ENCODE peak calls at places on chromosomes 2 and 18, in nine cellular contexts. One of them, this sample, is unnamed.
A peak's percentile ranks its signal among the peaks of the same experiment; 100 is the strongest.

GRCh38 chr2:150729495-150729955 is 242.1 kb upstream of the RND3 start:
- DNase-seq in fibroblast of lung: no peak
- DNase-seq in astrocyte of the spinal cord: no peak
- DNase-seq in AG09309: no peak
- DNase-seq in WERI-Rb-1: no peak
- DNase-seq in B cell: no peak
- DNase-seq in bronchial epithelial cell: peak; percentile 50
- DNase-seq in neural crest cell: no peak
- DNase-seq in foreskin fibroblast: no peak
- DNase-seq in this sample: no peak

GRCh38 chr2:191878576-191879298 is 31.8 kb upstream of the CAVIN2 start:
- DNase-seq in fibroblast of lung: peak; percentile 92
- DNase-seq in astrocyte of the spinal cord: peak; percentile 86
- DNase-seq in AG09309: peak; percentile 84
- DNase-seq in WERI-Rb-1: no peak
- DNase-seq in B cell: no peak
- DNase-seq in bronchial epithelial cell: peak; percentile 85
- DNase-seq in neural crest cell: no peak
- DNase-seq in foreskin fibroblast: peak; percentile 67
- DNase-seq in this sample: no peak

GRCh38 chr2:43136011-43136799 is 90.2 kb downstream of the ZFP36L2 start:
- DNase-seq in fibroblast of lung: no peak
- DNase-seq in astrocyte of the spinal cord: no peak
- DNase-seq in AG09309: no peak
- DNase-seq in WERI-Rb-1: no peak
- DNase-seq in B cell: no peak
- DNase-seq in bronchial epithelial cell: no peak
- DNase-seq in neural crest cell: no peak
- DNase-seq in foreskin fibroblast: no peak
- DNase-seq in this sample: no peak

GRCh38 chr2:23426284-23426905 is 41.4 kb downstream of the KLHL29 start:
- DNase-seq in fibroblast of lung: peak; percentile 88
- DNase-seq in astrocyte of the spinal cord: peak; percentile 55
- DNase-seq in AG09309: no peak
- DNase-seq in WERI-Rb-1: no peak
- DNase-seq in B cell: no peak
- DNase-seq in bronchial epithelial cell: no peak
- DNase-seq in neural crest cell: no peak
- DNase-seq in foreskin fibroblast: peak; percentile 78
- DNase-seq in this sample: no peak

GRCh38 chr2:153871231-153872221 is at the start of gene GALNT13:
- DNase-seq in fibroblast of lung: peak; percentile 65
- DNase-seq in astrocyte of the spinal cord: peak; percentile 70
- DNase-seq in AG09309: no peak
- DNase-seq in WERI-Rb-1: peak; percentile 90
- DNase-seq in B cell: no peak
- DNase-seq in bronchial epithelial cell: peak; percentile 1
- DNase-seq in neural crest cell: peak; percentile 74
- DNase-seq in foreskin fibroblast: no peak
- DNase-seq in this sample: no peak

GRCh38 chr2:62222674-62223073 is 26.8 kb downstream of the B3GNT2 start:
- DNase-seq in fibroblast of lung: no peak
- DNase-seq in astrocyte of the spinal cord: no peak
- DNase-seq in AG09309: no peak
- DNase-seq in WERI-Rb-1: no peak
- DNase-seq in B cell: no peak
- DNase-seq in bronchial epithelial cell: no peak
- DNase-seq in neural crest cell: no peak
- DNase-seq in foreskin fibroblast: no peak
- DNase-seq in this sample: no peak

GRCh38 chr2:10688921-10689807 is 611 bp downstream of the NOL10 start:
- DNase-seq in fibroblast of lung: peak; percentile 6
- DNase-seq in astrocyte of the spinal cord: peak; percentile 4
- DNase-seq in AG09309: no peak
- DNase-seq in WERI-Rb-1: peak; percentile 18
- DNase-seq in B cell: no peak
- DNase-seq in bronchial epithelial cell: no peak
- DNase-seq in neural crest cell: peak; percentile 4
- DNase-seq in foreskin fibroblast: no peak
- DNase-seq in this sample: no peak

GRCh38 chr2:69200107-69200520 is 186.9 kb downstream of the GFPT1 start:
- DNase-seq in fibroblast of lung: peak; percentile 95
- DNase-seq in astrocyte of the spinal cord: peak; percentile 59
- DNase-seq in AG09309: peak; percentile 68
- DNase-seq in WERI-Rb-1: no peak
- DNase-seq in B cell: no peak
- DNase-seq in bronchial epithelial cell: no peak
- DNase-seq in neural crest cell: no peak
- DNase-seq in foreskin fibroblast: peak; percentile 97
- DNase-seq in this sample: no peak

DNA sequence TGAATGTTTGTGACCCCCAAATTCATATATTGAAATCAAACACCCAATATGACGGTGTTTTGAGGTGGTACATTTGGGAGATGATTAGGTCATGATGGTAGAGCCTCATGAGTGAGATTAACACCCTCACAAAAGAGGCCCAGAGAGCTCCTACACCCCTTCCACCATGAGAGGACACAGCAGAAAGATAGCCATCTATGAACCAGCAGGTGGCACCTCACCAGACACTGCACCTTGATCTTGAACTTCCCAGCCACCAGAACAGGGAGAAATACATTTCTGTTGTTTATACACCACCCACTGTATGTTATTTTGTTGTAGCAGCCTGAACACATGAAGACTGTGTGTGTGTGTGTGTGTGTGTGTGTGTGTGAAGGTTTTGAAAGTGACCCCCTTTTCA is 58.1 kb downstream of the ST3GAL5 start:
- DNase-seq in fibroblast of lung: no peak
- DNase-seq in astrocyte of the spinal cord: no peak
- DNase-seq in AG09309: no peak
- DNase-seq in WERI-Rb-1: no peak
- DNase-seq in B cell: no peak
- DNase-seq in bronchial epithelial cell: peak; percentile 17
- DNase-seq in neural crest cell: no peak
- DNase-seq in foreskin fibroblast: no peak
- DNase-seq in this sample: no peak
- TF ChIP-seq CTCF in fibroblast of lung: no peak
- TF ChIP-seq CTCF in astrocyte of the spinal cord: peak; percentile 13
- TF ChIP-seq CTCF in AG09309: peak; percentile 23
- TF ChIP-seq CTCF in WERI-Rb-1: peak; percentile 47
- TF ChIP-seq CTCF in B cell: no peak
- TF ChIP-seq CTCF in bronchial epithelial cell: peak; percentile 14
- TF ChIP-seq CTCF in neural crest cell: no peak
- TF ChIP-seq CTCF in foreskin fibroblast: no peak
- TF ChIP-seq CTCF in this sample: peak; percentile 17

DNA sequence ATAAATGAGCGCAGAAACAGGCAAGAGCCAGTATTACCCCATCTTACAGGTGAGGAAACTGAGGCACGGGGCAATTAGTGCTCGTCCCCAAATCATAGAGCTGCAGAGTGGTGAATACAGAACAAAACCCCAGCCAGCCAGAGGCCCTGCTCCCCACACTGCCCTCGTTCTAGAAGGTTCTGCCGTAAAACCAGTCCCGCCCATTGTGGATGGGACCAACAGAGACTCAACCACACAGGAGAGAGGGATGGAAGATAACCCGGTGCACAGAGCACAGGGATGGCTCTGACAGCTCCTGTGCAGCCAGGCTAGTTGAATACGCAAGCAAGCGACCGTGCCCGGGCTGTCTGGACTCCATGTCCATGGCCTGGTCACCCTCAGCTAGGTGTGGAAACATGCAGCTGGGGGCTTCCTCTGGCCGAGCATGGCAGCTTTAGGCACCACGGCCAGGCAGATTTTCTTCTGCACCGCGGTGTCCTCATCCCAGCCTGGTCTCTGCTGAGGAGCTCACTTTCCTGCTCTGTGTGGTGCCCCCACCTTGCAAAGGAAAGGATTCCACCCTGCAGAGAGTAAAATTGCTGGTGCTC is 146.4 kb downstream of the TPO start:
- DNase-seq in fibroblast of lung: no peak
- DNase-seq in astrocyte of the spinal cord: no peak
- DNase-seq in AG09309: no peak
- DNase-seq in WERI-Rb-1: no peak
- DNase-seq in B cell: no peak
- DNase-seq in bronchial epithelial cell: no peak
- DNase-seq in neural crest cell: no peak
- DNase-seq in foreskin fibroblast: no peak
- DNase-seq in this sample: no peak
- TF ChIP-seq CTCF in fibroblast of lung: no peak
- TF ChIP-seq CTCF in astrocyte of the spinal cord: no peak
- TF ChIP-seq CTCF in AG09309: no peak
- TF ChIP-seq CTCF in WERI-Rb-1: no peak
- TF ChIP-seq CTCF in B cell: no peak
- TF ChIP-seq CTCF in bronchial epithelial cell: no peak
- TF ChIP-seq CTCF in neural crest cell: no peak
- TF ChIP-seq CTCF in foreskin fibroblast: no peak
- TF ChIP-seq CTCF in this sample: no peak

DNA sequence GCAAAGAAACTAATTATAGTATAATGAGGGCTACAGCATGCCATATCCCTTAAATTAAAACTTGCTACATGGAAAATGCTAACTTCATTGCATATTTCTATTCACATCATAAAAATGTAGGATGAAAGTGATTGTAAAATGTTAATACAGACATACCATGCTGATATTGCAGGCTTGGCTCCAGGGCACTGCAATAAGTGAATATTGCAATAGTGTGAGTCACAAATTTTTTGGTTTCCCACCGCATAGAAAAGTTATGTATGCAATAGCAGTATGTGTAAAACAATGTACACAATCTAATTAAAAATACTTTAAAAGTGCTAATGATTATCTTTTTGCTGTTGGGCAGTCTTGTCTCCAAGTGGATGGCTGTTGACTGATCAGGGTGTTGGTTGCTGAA is 162.1 kb downstream of the CD8B2 start:
- DNase-seq in fibroblast of lung: no peak
- DNase-seq in astrocyte of the spinal cord: no peak
- DNase-seq in AG09309: no peak
- DNase-seq in WERI-Rb-1: no peak
- DNase-seq in B cell: no peak
- DNase-seq in bronchial epithelial cell: peak; percentile 7
- DNase-seq in neural crest cell: no peak
- DNase-seq in foreskin fibroblast: no peak
- DNase-seq in this sample: no peak
- TF ChIP-seq CTCF in fibroblast of lung: no peak
- TF ChIP-seq CTCF in astrocyte of the spinal cord: no peak
- TF ChIP-seq CTCF in AG09309: no peak
- TF ChIP-seq CTCF in WERI-Rb-1: no peak
- TF ChIP-seq CTCF in B cell: no peak
- TF ChIP-seq CTCF in bronchial epithelial cell: no peak
- TF ChIP-seq CTCF in neural crest cell: no peak
- TF ChIP-seq CTCF in foreskin fibroblast: no peak
- TF ChIP-seq CTCF in this sample: no peak

DNA sequence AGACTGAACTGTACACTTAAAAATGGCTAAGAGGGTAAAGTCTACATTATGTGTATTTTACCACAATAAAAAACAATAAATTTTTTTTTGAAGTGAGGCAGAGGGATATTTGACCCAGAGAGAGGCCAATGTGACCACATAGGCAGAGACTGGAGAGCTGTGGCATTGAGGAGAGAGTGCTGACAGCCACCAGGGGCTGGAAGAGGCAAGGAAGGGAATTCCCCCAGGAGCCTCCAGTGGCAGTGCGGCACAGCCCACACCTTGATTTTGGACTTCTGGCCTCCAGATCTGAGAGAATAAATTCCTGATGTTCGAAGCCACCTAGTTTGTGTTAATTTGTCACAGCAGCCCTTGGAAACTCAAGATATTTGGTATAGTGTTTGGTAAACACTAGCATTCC is 22.7 kb downstream of the ANKRD29 start:
- DNase-seq in fibroblast of lung: no peak
- DNase-seq in astrocyte of the spinal cord: no peak
- DNase-seq in AG09309: no peak
- DNase-seq in WERI-Rb-1: no peak
- DNase-seq in B cell: no peak
- DNase-seq in bronchial epithelial cell: no peak
- DNase-seq in neural crest cell: no peak
- DNase-seq in foreskin fibroblast: no peak
- DNase-seq in this sample: no peak
- TF ChIP-seq CTCF in fibroblast of lung: peak; percentile 38
- TF ChIP-seq CTCF in astrocyte of the spinal cord: peak; percentile 2
- TF ChIP-seq CTCF in AG09309: no peak
- TF ChIP-seq CTCF in WERI-Rb-1: no peak
- TF ChIP-seq CTCF in B cell: no peak
- TF ChIP-seq CTCF in bronchial epithelial cell: peak; percentile 15
- TF ChIP-seq CTCF in neural crest cell: no peak
- TF ChIP-seq CTCF in foreskin fibroblast: peak; percentile 1
- TF ChIP-seq CTCF in this sample: no peak

GRCh38 chr2:133957724-133958123 is 296.1 kb upstream of the MGAT5 start:
- DNase-seq in fibroblast of lung: no peak
- DNase-seq in astrocyte of the spinal cord: no peak
- DNase-seq in AG09309: no peak
- DNase-seq in WERI-Rb-1: no peak
- DNase-seq in B cell: no peak
- DNase-seq in bronchial epithelial cell: no peak
- DNase-seq in neural crest cell: no peak
- DNase-seq in foreskin fibroblast: no peak
- DNase-seq in this sample: no peak

GRCh38 chr2:133954636-133955035 is 299.2 kb upstream of the MGAT5 start:
- DNase-seq in fibroblast of lung: no peak
- DNase-seq in astrocyte of the spinal cord: no peak
- DNase-seq in AG09309: no peak
- DNase-seq in WERI-Rb-1: no peak
- DNase-seq in B cell: no peak
- DNase-seq in bronchial epithelial cell: no peak
- DNase-seq in neural crest cell: no peak
- DNase-seq in foreskin fibroblast: no peak
- DNase-seq in this sample: no peak

GRCh38 chr2:133955174-133955573 is 298.7 kb upstream of the MGAT5 start:
- DNase-seq in fibroblast of lung: no peak
- DNase-seq in astrocyte of the spinal cord: no peak
- DNase-seq in AG09309: no peak
- DNase-seq in WERI-Rb-1: no peak
- DNase-seq in B cell: no peak
- DNase-seq in bronchial epithelial cell: no peak
- DNase-seq in neural crest cell: no peak
- DNase-seq in foreskin fibroblast: no peak
- DNase-seq in this sample: no peak

GRCh38 chr2:133956434-133956935 is 297.4 kb upstream of the MGAT5 start:
- DNase-seq in fibroblast of lung: no peak
- DNase-seq in astrocyte of the spinal cord: no peak
- DNase-seq in AG09309: no peak
- DNase-seq in WERI-Rb-1: no peak
- DNase-seq in B cell: no peak
- DNase-seq in bronchial epithelial cell: no peak
- DNase-seq in neural crest cell: no peak
- DNase-seq in foreskin fibroblast: no peak
- DNase-seq in this sample: no peak

DNA sequence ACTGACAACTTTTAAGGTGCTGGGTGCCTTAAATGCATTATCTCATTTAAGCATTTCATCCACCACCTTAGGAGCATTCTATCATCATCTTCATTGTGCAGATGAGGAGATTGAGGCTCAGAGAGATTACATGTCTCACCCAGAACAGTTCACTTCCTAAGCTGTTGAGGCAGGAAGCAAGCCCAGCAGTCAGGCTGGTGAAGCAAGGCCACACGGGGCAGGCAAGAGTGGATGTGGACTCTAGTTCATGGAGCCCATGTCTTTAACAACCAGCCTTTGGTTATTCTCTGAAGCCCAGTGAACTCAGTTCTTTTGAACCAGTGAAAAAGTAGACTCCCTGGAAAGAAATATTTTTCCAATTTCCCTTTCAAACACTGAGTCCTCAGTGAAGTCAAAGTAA is 294.8 kb upstream of the MGAT5 start:
- DNase-seq in fibroblast of lung: no peak
- DNase-seq in astrocyte of the spinal cord: no peak
- DNase-seq in AG09309: no peak
- DNase-seq in WERI-Rb-1: peak; percentile 17
- DNase-seq in B cell: no peak
- DNase-seq in bronchial epithelial cell: no peak
- DNase-seq in neural crest cell: no peak
- DNase-seq in foreskin fibroblast: no peak
- DNase-seq in this sample: no peak
- TF ChIP-seq CTCF in fibroblast of lung: no peak
- TF ChIP-seq CTCF in astrocyte of the spinal cord: no peak
- TF ChIP-seq CTCF in AG09309: no peak
- TF ChIP-seq CTCF in WERI-Rb-1: peak; percentile 32
- TF ChIP-seq CTCF in B cell: no peak
- TF ChIP-seq CTCF in bronchial epithelial cell: no peak
- TF ChIP-seq CTCF in neural crest cell: no peak
- TF ChIP-seq CTCF in foreskin fibroblast: no peak
- TF ChIP-seq CTCF in this sample: no peak